ENCODE peak calls at places on chromosomes 1 and 21, in eight cellular contexts. O is epithelial cell of esophagus; M is stimulated activated CD4-positive, alpha-beta T cell treated with anti-CD3 and anti-CD28 coated beads, Interleukin-4, amount 100 ng/mL, for 4 hours; P is left lung; Y is breast epithelium; G is CD4-positive, CD25-positive, alpha-beta regulatory T cell; I is AG09319; X is hepatic stellate cell. V is an unnamed sample.

GRCh38 chr1:93322349-93322748 is 23.4 kb upstream of the DR1 start:
- DNase-seq in O (peak), M (no peak), P (no peak), Y (peak), G (no peak), I (no peak), X (no peak), V (no peak)

GRCh38 chr1:29514361-29515187 is 278.3 kb downstream of the PTPRU start:
- DNase-seq in O (no peak), M (no peak), P (no peak), Y (no peak), G (no peak), I (no peak), X (no peak), V (no peak)

GRCh38 chr1:85576642-85577420 is 3.7 kb upstream of the CCN1 start:
- DNase-seq in O (peak), M (peak), P (peak), Y (peak), G (peak), I (peak), X (peak), V (no peak)

GRCh38 chr1:42738678-42739226 is 1.3 kb downstream of the CLDN19 start:
- DNase-seq in O (peak), M (no peak), P (no peak), Y (no peak), G (no peak), I (no peak), X (no peak), V (no peak)

GRCh38 chr1:229627003-229627402 is 956 bp downstream of the URB2 start:
- DNase-seq in O (no peak), M (no peak), P (no peak), Y (no peak), G (no peak), I (no peak), X (no peak), V (no peak)

GRCh38 chr21:42319851-42320602 is 4.8 kb upstream of the TFF3 start:
- DNase-seq in O (no peak), M (no peak), P (peak), Y (no peak), G (no peak), I (no peak), X (no peak), V (no peak)

GRCh38 chr1:101182627-101183387 is 54.0 kb upstream of the S1PR1 start:
- DNase-seq in O (no peak), M (no peak), P (no peak), Y (no peak), G (no peak), I (no peak), X (no peak), V (no peak)

GRCh38 chr1:66542811-66543767 is 9.1 kb downstream of the SGIP1 start:
- DNase-seq in O (peak), M (no peak), P (no peak), Y (peak), G (no peak), I (no peak), X (peak), V (no peak)

GRCh38 chr1:23639460-23639859 is 52.1 kb upstream of the RPL11 start:
- DNase-seq in O (no peak), M (no peak), P (peak), Y (no peak), G (no peak), I (peak), X (no peak), V (no peak)

GRCh38 chr1:1758059-1758621 is 20.1 kb downstream of the NADK start:
- DNase-seq in O (no peak), M (no peak), P (peak), Y (no peak), G (no peak), I (no peak), X (no peak), V (no peak)

GRCh38 chr1:68464891-68465290 is 15.1 kb upstream of the RPE65 start:
- DNase-seq in O (no peak), M (no peak), P (no peak), Y (no peak), G (no peak), I (no peak), X (no peak), V (no peak)

V was measured in activated T-cell treated with anti-CD3 and anti-CD28 coated beads, Interleukin-2, amount 50 U/mL, for 4 hours.